ENCODE peak calls at places on chromosomes 5 and 9, in six cellular contexts. One of them, this sample, is unnamed.
A peak's percentile ranks its signal among the peaks of the same experiment; 100 is the strongest.

GRCh38 chr5:33774323-33774722 is 117.5 kb downstream of the ADAMTS12 start:
- DNase-seq in spleen: no peak
- DNase-seq in choroid plexus epithelial cell: peak; percentile 78
- DNase-seq in fibroblast of lung: no peak
- DNase-seq in A549: no peak
- DNase-seq in AG04449: no peak
- DNase-seq in this sample: peak; percentile 44

GRCh38 chr5:33637011-33637410 is 196.2 kb downstream of the TARS1 start:
- DNase-seq in choroid plexus epithelial cell: no peak
- DNase-seq in spleen: no peak
- DNase-seq in AG04449: no peak
- DNase-seq in fibroblast of lung: peak; percentile 32
- DNase-seq in A549: no peak
- DNase-seq in this sample: no peak

GRCh38 chr9:16138961-16139441 is 586.2 kb downstream of the CCDC171 start:
- DNase-seq in spleen: no peak
- DNase-seq in A549: no peak
- DNase-seq in AG04449: peak; percentile 63
- DNase-seq in choroid plexus epithelial cell: peak; percentile 94
- DNase-seq in fibroblast of lung: peak; percentile 99
- DNase-seq in this sample: peak; percentile 82

GRCh38 chr5:128695791-128696520 is 157.9 kb upstream of the FBN2 start:
- DNase-seq in fibroblast of lung: peak; percentile 35
- DNase-seq in A549: no peak
- DNase-seq in spleen: no peak
- DNase-seq in AG04449: peak; percentile 28
- DNase-seq in choroid plexus epithelial cell: peak; percentile 59
- DNase-seq in this sample: no peak

GRCh38 chr5:131481569-131481968 is 153.5 kb downstream of the RAPGEF6 start:
- DNase-seq in spleen: no peak
- DNase-seq in choroid plexus epithelial cell: peak; percentile 16
- DNase-seq in fibroblast of lung: no peak
- DNase-seq in A549: no peak
- DNase-seq in AG04449: no peak
- DNase-seq in this sample: no peak

GRCh38 chr9:129176786-129177442 is 1.1 kb downstream of the IER5L start:
- DNase-seq in AG04449: no peak
- DNase-seq in A549: no peak
- DNase-seq in choroid plexus epithelial cell: peak; percentile 80
- DNase-seq in spleen: peak; percentile 86
- DNase-seq in fibroblast of lung: peak; percentile 58
- DNase-seq in this sample: peak; percentile 51

GRCh38 chr9:98091735-98092632 is 27.0 kb downstream of the TRIM14 start:
- DNase-seq in A549: no peak
- DNase-seq in AG04449: peak; percentile 16
- DNase-seq in choroid plexus epithelial cell: peak; percentile 61
- DNase-seq in fibroblast of lung: no peak
- DNase-seq in spleen: no peak
- DNase-seq in this sample: peak; percentile 61

GRCh38 chr5:32639943-32640342 is 54.6 kb downstream of the SUB1 start:
- DNase-seq in choroid plexus epithelial cell: no peak
- DNase-seq in spleen: no peak
- DNase-seq in A549: no peak
- DNase-seq in fibroblast of lung: peak; percentile 46
- DNase-seq in AG04449: no peak
- DNase-seq in this sample: no peak

GRCh38 chr5:168114444-168115017 is 176.9 kb upstream of the WWC1 start:
- DNase-seq in AG04449: no peak
- DNase-seq in A549: peak; percentile 70
- DNase-seq in fibroblast of lung: peak; percentile 40
- DNase-seq in choroid plexus epithelial cell: peak; percentile 44
- DNase-seq in spleen: no peak
- DNase-seq in this sample: peak; percentile 43

GRCh38 chr5:11104543-11105151 is 343.6 kb upstream of the DAP start:
- DNase-seq in fibroblast of lung: no peak
- DNase-seq in AG04449: no peak
- DNase-seq in spleen: no peak
- DNase-seq in A549: no peak
- DNase-seq in choroid plexus epithelial cell: no peak
- DNase-seq in this sample: no peak

GRCh38 chr9:16824545-16825041 is 45.9 kb downstream of the BNC2 start:
- DNase-seq in AG04449: no peak
- DNase-seq in choroid plexus epithelial cell: peak; percentile 62
- DNase-seq in spleen: no peak
- DNase-seq in A549: no peak
- DNase-seq in fibroblast of lung: peak; percentile 55
- DNase-seq in this sample: peak; percentile 55

GRCh38 chr5:11143456-11144267 is 382.6 kb upstream of the DAP start:
- DNase-seq in AG04449: no peak
- DNase-seq in spleen: no peak
- DNase-seq in A549: no peak
- DNase-seq in choroid plexus epithelial cell: no peak
- DNase-seq in fibroblast of lung: peak; percentile 72
- DNase-seq in this sample: no peak

GRCh38 chr5:116404001-116404400 is 170.6 kb downstream of the SEMA6A start:
- DNase-seq in choroid plexus epithelial cell: no peak
- DNase-seq in spleen: no peak
- DNase-seq in A549: no peak
- DNase-seq in AG04449: no peak
- DNase-seq in fibroblast of lung: no peak
- DNase-seq in this sample: peak; percentile 7

GRCh38 chr9:121576281-121577075 is 75.0 kb upstream of the DAB2IP start:
- DNase-seq in spleen: no peak
- DNase-seq in A549: no peak
- DNase-seq in choroid plexus epithelial cell: no peak
- DNase-seq in fibroblast of lung: no peak
- DNase-seq in AG04449: no peak
- DNase-seq in this sample: no peak

GRCh38 chr5:142925795-142926194 is 155.6 kb downstream of the ARHGAP26 start:
- DNase-seq in A549: no peak
- DNase-seq in fibroblast of lung: peak; percentile 87
- DNase-seq in choroid plexus epithelial cell: peak; percentile 71
- DNase-seq in AG04449: peak; percentile 33
- DNase-seq in spleen: no peak
- DNase-seq in this sample: peak; percentile 64

GRCh38 chr9:137366445-137366810 is 56.5 kb downstream of the EXD3 start:
- DNase-seq in spleen: peak; percentile 51
- DNase-seq in choroid plexus epithelial cell: no peak
- DNase-seq in fibroblast of lung: no peak
- DNase-seq in A549: no peak
- DNase-seq in AG04449: no peak
- DNase-seq in this sample: no peak

GRCh38 chr9:133347515-133347984 is 381 bp downstream of the MED22 start:
- DNase-seq in choroid plexus epithelial cell: peak; percentile 20
- DNase-seq in spleen: peak; percentile 88
- DNase-seq in AG04449: no peak
- DNase-seq in fibroblast of lung: peak; percentile 30
- DNase-seq in A549: no peak
- DNase-seq in this sample: peak; percentile 33

GRCh38 chr5:162565-163337 is 28.5 kb upstream of the LRRC14B start:
- DNase-seq in choroid plexus epithelial cell: no peak
- DNase-seq in spleen: peak; percentile 70
- DNase-seq in AG04449: no peak
- DNase-seq in A549: no peak
- DNase-seq in fibroblast of lung: no peak
- DNase-seq in this sample: no peak

GRCh38 chr9:81313877-81314276 is 375.5 kb downstream of the TLE1 start:
- DNase-seq in choroid plexus epithelial cell: no peak
- DNase-seq in fibroblast of lung: no peak
- DNase-seq in spleen: no peak
- DNase-seq in AG04449: no peak
- DNase-seq in A549: no peak
- DNase-seq in this sample: no peak

DNA sequence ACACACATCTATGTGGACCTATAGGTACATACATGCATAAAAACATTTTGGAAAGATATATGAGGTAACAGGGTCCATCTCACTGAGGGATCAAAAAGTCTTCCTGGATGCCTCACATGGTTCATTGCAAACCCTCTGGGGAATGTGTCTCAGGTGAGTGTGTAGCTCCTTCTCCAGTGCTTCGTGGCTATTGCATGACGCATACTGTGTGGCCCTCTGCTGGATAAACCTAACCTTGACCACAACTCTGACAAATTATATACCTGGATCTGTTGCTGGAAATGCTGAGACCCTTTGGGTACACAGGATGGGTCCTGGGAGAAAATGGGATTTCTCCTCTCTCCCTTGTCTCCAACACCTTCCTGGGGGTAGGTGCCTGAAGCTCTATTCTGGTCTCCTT is 91.9 kb downstream of the JAKMIP2 start:
- DNase-seq in AG04449: no peak
- DNase-seq in spleen: no peak
- DNase-seq in fibroblast of lung: peak; percentile 10
- DNase-seq in choroid plexus epithelial cell: peak; percentile 7
- DNase-seq in A549: no peak
- DNase-seq in this sample: no peak
- TF ChIP-seq CTCF in AG04449: no peak
- TF ChIP-seq CTCF in spleen: no peak
- TF ChIP-seq CTCF in fibroblast of lung: no peak
- TF ChIP-seq CTCF in choroid plexus epithelial cell: peak; percentile 14
- TF ChIP-seq CTCF in A549: no peak
- TF ChIP-seq CTCF in this sample: no peak

GRCh38 chr5:123090641-123091257 is 1.7 kb downstream of the PRDM6 start:
- DNase-seq in A549: no peak
- DNase-seq in AG04449: no peak
- DNase-seq in choroid plexus epithelial cell: no peak
- DNase-seq in fibroblast of lung: no peak
- DNase-seq in spleen: no peak
- DNase-seq in this sample: no peak

GRCh38 chr5:123089971-123090640 is 1.1 kb downstream of the PRDM6 start:
- DNase-seq in choroid plexus epithelial cell: peak; percentile 26
- DNase-seq in spleen: no peak
- DNase-seq in fibroblast of lung: peak; percentile 25
- DNase-seq in AG04449: no peak
- DNase-seq in A549: no peak
- DNase-seq in this sample: peak; percentile 43

GRCh38 chr5:123088031-123088805 is 823 bp upstream of the PRDM6 start:
- DNase-seq in A549: no peak
- DNase-seq in AG04449: no peak
- DNase-seq in choroid plexus epithelial cell: no peak
- DNase-seq in fibroblast of lung: peak; percentile 20
- DNase-seq in spleen: no peak
- DNase-seq in this sample: no peak

GRCh38 chr5:123091258-123091987 is 2.4 kb downstream of the PRDM6 start:
- DNase-seq in AG04449: no peak
- DNase-seq in A549: no peak
- DNase-seq in fibroblast of lung: peak; percentile 16
- DNase-seq in spleen: no peak
- DNase-seq in choroid plexus epithelial cell: no peak
- DNase-seq in this sample: peak; percentile 22

DNA sequence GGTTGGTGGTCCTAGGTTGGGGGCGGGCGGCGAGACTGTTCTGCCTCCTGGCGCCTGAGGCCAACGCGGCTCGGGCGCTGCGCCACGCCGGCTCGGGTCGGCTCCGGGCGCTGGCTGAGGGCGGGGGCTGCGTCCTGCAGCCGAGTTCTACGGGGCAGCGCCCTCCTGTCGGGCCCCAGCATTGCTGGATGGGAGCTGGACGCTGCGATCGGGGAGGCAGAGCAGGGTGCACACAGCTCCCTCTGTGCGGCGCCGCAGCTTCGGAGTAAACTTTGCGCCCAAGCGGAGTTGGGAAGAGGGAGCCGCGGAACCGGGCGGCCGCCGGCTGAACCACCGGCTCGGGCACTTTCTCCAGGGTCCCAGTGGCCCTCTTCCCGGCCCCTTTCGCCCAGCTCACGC is 530 bp downstream of the PRDM6 start:
- DNase-seq in AG04449: no peak
- DNase-seq in fibroblast of lung: peak; percentile 34
- DNase-seq in A549: no peak
- DNase-seq in spleen: no peak
- DNase-seq in choroid plexus epithelial cell: peak; percentile 55
- DNase-seq in this sample: peak; percentile 51
- H3K4me3 ChIP-seq in AG04449: peak overlapping the region; percentile 59
- H3K4me3 ChIP-seq in fibroblast of lung: peak overlapping the region; percentile 93
- H3K4me3 ChIP-seq in A549: peak overlapping the region; percentile 64
- H3K4me3 ChIP-seq in spleen: peak overlapping the region; percentile 43
- H3K4me3 ChIP-seq in choroid plexus epithelial cell: peak overlapping the region; percentile 46
- H3K4me3 ChIP-seq in this sample: peak overlapping the region; percentile 54

DNA sequence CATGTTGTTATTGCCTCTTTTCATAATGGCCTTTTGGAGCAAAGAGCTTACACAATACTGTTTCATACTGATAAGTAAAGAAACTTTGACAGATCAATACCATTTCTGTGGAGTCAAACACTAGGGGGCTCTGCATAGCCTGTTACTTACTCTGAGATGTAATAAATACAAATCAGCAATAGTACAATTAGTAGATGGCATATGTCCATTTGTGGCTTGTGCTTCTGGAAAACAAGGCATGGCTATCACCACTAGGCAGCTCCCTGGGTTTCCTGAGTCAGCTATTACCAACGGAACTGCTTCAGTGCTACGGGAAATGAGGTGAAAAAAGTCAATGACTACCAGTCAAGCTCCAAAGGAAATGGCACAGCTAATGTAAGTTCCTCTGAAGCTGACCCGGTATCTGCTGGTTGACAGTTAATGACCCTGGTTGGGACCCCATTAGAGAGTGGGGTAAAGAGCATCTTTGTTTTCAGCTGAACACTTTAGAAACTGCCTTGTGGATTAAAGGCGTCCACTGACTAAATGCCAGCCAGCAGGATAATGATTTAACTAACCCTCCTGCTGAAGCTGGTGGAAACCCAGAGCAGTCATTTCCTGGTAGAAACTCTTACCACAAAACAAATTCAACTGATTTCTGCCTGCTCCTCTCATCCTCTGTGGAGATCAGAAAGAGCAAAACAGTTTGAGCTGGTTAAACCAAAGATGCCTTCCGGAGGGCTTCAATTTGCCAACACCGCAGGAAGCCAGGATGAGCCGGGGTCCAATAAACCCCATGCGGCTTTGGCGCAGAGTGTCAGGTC is 69.0 kb upstream of the FAM169A start:
- DNase-seq in AG04449: no peak
- DNase-seq in spleen: no peak
- DNase-seq in choroid plexus epithelial cell: peak; percentile 70
- DNase-seq in fibroblast of lung: peak; percentile 54
- DNase-seq in A549: no peak
- DNase-seq in this sample: peak; percentile 55
- TF ChIP-seq CTCF in AG04449: peak; percentile 15
- TF ChIP-seq CTCF in spleen: peak; percentile 37
- TF ChIP-seq CTCF in choroid plexus epithelial cell: peak; percentile 63
- TF ChIP-seq CTCF in fibroblast of lung: peak; percentile 34
- TF ChIP-seq CTCF in A549: peak; percentile 18
- TF ChIP-seq CTCF in this sample: peak; percentile 21

DNA sequence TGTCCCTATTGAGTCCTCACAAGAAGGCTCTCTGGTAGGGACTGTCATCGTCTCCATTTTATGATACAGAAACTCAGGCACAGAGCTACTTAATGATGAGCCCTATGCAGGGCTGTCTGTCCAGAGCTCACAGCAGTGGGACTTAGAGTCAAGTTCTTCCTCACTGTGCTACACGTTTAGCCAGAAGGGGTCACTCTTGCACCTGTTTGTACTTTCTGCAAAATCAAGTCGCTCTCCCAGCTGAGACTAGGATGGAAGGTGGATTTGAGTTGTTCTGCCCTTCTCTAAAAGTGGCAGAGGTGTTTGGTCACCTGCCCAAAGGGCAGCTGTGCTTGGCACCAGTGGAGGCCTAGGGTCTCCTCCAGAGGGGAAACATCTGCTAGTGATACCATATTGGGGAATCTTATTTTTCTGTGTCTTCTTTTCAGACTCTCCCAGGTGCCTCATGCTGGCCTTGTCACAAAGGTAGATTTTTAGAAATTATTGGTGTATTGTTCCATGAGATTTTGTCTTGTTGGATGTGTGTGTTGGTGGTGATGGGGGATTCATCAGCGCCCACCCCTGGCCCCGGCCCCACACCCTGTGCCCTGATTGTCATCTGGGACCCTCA is 104.2 kb downstream of the PPARGC1B start:
- DNase-seq in fibroblast of lung: peak; percentile 77
- DNase-seq in A549: peak; percentile 87
- DNase-seq in choroid plexus epithelial cell: peak; percentile 96
- DNase-seq in AG04449: peak; percentile 49
- DNase-seq in spleen: no peak
- DNase-seq in this sample: peak; percentile 95
- H3K4me3 ChIP-seq in fibroblast of lung: no peak overlapping the region
- H3K4me3 ChIP-seq in A549: no peak overlapping the region
- H3K4me3 ChIP-seq in choroid plexus epithelial cell: no peak overlapping the region
- H3K4me3 ChIP-seq in AG04449: no peak overlapping the region
- H3K4me3 ChIP-seq in spleen: no peak overlapping the region
- H3K4me3 ChIP-seq in this sample: no peak overlapping the region

This sample was measured in cardiac fibroblast.